ENCODE peak calls at places on chromosomes 2 and 18, in eight cellular contexts. Z is IMR-90; I is A673; Y is upper lobe of right lung; T is CD8-positive, alpha-beta T cell; G is adipocyte; H is Karpas-422; W is A549. B is an unnamed sample.

GRCh38 chr2:110903548-110903947 is 171.2 kb downstream of the ACOXL start:
- DNase-seq in Y (no peak), W (no peak), I (no peak), T (no peak), G (no peak), H (no peak), Z (no peak), B (no peak)

GRCh38 chr2:223010641-223011040 is 41.3 kb upstream of the KCNE4 start:
- DNase-seq in T (no peak), Z (peak; percentile 96), G (peak; percentile 51), Y (no peak), I (no peak), W (no peak), H (no peak), B (no peak)

GRCh38 chr18:47151457-47151856 is 1.2 kb upstream of the HDHD2 start:
- DNase-seq in I (no peak), H (peak; percentile 45), Z (no peak), G (no peak), T (no peak), Y (no peak), W (no peak), B (no peak)

GRCh38 chr2:216950547-216950946 is 90.7 kb upstream of the TNP1 start:
- DNase-seq in T (no peak), Z (no peak), I (no peak), G (no peak), H (no peak), W (no peak), Y (no peak), B (no peak)

GRCh38 chr2:7502306-7502705 is 585.1 kb downstream of the RNF144A start:
- DNase-seq in H (no peak), T (no peak), Z (no peak), W (no peak), Y (no peak), G (no peak), I (no peak), B (no peak)

GRCh38 chr2:26933638-26934334 is 36.7 kb upstream of the MAPRE3 start:
- DNase-seq in T (no peak), Y (no peak), G (no peak), H (no peak), Z (no peak), W (no peak), I (no peak), B (no peak)

GRCh38 chr2:64232266-64232665 is 88.0 kb upstream of the PELI1 start:
- DNase-seq in G (no peak), Z (no peak), Y (no peak), H (no peak), W (no peak), I (no peak), T (no peak), B (no peak)

GRCh38 chr18:14999085-14999975 is 251.4 kb downstream of the ANKRD30B start:
- DNase-seq in T (no peak), G (no peak), Y (peak; percentile 59), W (no peak), Z (no peak), I (no peak), H (no peak), B (no peak)

GRCh38 chr2:41947701-41948396 is 100.0 kb upstream of the PKDCC start:
- DNase-seq in G (no peak), W (no peak), T (no peak), I (no peak), Y (no peak), Z (no peak), H (no peak), B (peak; percentile 32)

GRCh38 chr2:184004945-184005672 is 593.2 kb upstream of the ZNF804A start:
- DNase-seq in Y (no peak), I (no peak), Z (no peak), W (no peak), G (peak; percentile 2), H (no peak), T (no peak), B (no peak)

GRCh38 chr2:188291617-188292445 is at the start of gene GULP1:
- DNase-seq in Y (peak; percentile 86), G (peak; percentile 94), W (peak; percentile 82), T (no peak), I (peak; percentile 90), Z (peak; percentile 75), H (no peak), B (peak; percentile 82)

GRCh38 chr2:71720596-71721361 is 267.4 kb downstream of the DYSF start:
- DNase-seq in W (no peak), H (no peak), G (no peak), Z (no peak), T (no peak), I (no peak), Y (no peak), B (no peak)

GRCh38 chr2:150141241-150142001 is 346.0 kb downstream of the RND3 start:
- DNase-seq in G (no peak), T (no peak), W (no peak), Y (no peak), H (no peak), I (peak; percentile 77), Z (peak; percentile 61), B (no peak)

GRCh38 chr2:130877258-130877657 is 40.5 kb downstream of the ARHGEF4 start:
- DNase-seq in Y (peak; percentile 32), W (no peak), T (no peak), G (no peak), I (no peak), H (no peak), Z (no peak), B (no peak)

GRCh38 chr2:208265371-208265806 is 666 bp upstream of the PIKFYVE start:
- DNase-seq in Z (peak; percentile 53), I (peak; percentile 66), W (no peak), Y (no peak), G (peak; percentile 65), H (peak; percentile 85), T (no peak), B (peak; percentile 14)

GRCh38 chr2:71743995-71744675 is 290.8 kb downstream of the DYSF start:
- DNase-seq in T (no peak), H (no peak), Y (no peak), I (peak; percentile 21), Z (no peak), W (no peak), G (no peak), B (no peak)

GRCh38 chr2:50066858-50067257 is 912.5 kb upstream of the FSHR start:
- DNase-seq in Z (no peak), W (no peak), I (peak; percentile 25), Y (no peak), T (no peak), G (no peak), H (no peak), B (no peak)

DNA sequence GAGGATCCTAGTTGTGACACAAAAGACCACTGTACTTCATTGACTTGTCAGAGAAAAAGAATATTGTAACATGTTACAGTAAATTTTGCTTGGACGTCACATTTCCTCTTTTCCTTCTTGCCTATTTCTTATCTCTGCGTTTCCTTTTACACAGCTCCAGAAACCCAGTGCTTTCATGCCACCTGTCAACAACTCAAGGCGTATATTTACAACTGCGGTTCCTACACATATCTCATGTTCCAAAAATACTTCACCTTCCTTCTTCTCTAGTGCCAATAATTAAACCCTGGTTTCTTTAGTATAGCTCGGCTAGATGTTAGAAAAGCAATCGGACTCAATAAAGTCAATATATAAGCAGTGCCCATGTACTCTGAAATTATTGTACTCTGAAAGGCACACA is 911.5 kb upstream of the FSHR start:
- DNase-seq in H (no peak), W (no peak), I (no peak), Y (no peak), Z (no peak), G (no peak), T (no peak), B (no peak)
- H3K4me1 ChIP-seq in H (no peaks in the 10 kb centered on the region), W (no peaks in the 10 kb centered on the region), I (no peaks in the 10 kb centered on the region), Y (no peaks in the 10 kb centered on the region), Z (no peaks in the 10 kb centered on the region), G (no peaks in the 10 kb centered on the region), T (no peaks in the 10 kb centered on the region), B (no peaks in the 10 kb centered on the region)

DNA sequence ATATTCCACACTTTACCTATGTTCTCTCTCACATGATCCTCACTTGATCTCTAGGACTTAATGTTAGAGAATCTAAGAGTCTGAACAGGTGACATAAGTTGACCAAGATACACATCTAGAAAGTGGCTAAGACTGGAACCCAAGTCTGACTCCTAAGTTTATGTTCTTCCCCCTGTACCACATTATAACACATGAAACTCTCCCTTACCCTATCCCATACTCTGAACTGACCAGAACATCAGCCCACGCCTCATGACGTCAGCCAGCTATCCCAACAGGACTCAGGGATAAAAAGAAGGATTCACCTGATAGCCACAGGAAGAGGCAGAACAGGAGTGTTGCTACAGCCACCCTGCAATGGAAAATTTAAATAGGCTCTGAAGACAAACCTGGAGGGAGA is 392.2 kb downstream of the ZEB2 start:
- DNase-seq in Z (no peak), T (no peak), I (no peak), W (no peak), H (no peak), G (no peak), Y (no peak), B (no peak)
- H3K4me1 ChIP-seq in Z (peaks cover 2% of the 10 kb centered on the region), T (no peaks in the 10 kb centered on the region), I (no peaks in the 10 kb centered on the region), W (peaks cover 7% of the 10 kb centered on the region), H (no peaks in the 10 kb centered on the region), G (no peaks in the 10 kb centered on the region), Y (no peaks in the 10 kb centered on the region), B (peaks cover 10% of the 10 kb centered on the region)

GRCh38 chr2:204972161-204972560 is 426.9 kb downstream of the PARD3B start:
- DNase-seq in G (no peak), T (no peak), W (no peak), I (no peak), Z (no peak), H (no peak), Y (no peak), B (no peak)
- H3K4me1 ChIP-seq in G (no peaks in the 10 kb centered on the region), T (peaks cover 53% of the 10 kb centered on the region), W (no peaks in the 10 kb centered on the region), I (peaks cover 17% of the 10 kb centered on the region), Z (peaks cover 7% of the 10 kb centered on the region), H (peaks cover 3% of the 10 kb centered on the region), Y (peaks cover 3% of the 10 kb centered on the region), B (peaks cover 27% of the 10 kb centered on the region)

GRCh38 chr18:58993260-58993659 is 128.6 kb downstream of the ZNF532 start:
- DNase-seq in H (no peak), I (peak; percentile 76), Z (peak; percentile 90), G (peak; percentile 90), W (peak; percentile 83), Y (no peak), T (no peak), B (no peak)

GRCh38 chr18:58997811-58998337 is 133.2 kb downstream of the ZNF532 start:
- DNase-seq in Z (peak; percentile 88), Y (no peak), G (peak; percentile 86), H (no peak), W (peak; percentile 79), I (peak; percentile 54), T (no peak), B (no peak)

GRCh38 chr18:58998421-58999203 is 133.9 kb downstream of the ZNF532 start:
- DNase-seq in T (no peak), G (peak; percentile 68), W (peak; percentile 42), I (peak; percentile 85), Y (no peak), H (peak; percentile 85), Z (peak; percentile 70), B (no peak)

GRCh38 chr18:58995663-58996062 is 131.0 kb downstream of the ZNF532 start:
- DNase-seq in Z (no peak), G (no peak), T (no peak), I (no peak), H (no peak), Y (no peak), W (no peak), B (no peak)

DNA sequence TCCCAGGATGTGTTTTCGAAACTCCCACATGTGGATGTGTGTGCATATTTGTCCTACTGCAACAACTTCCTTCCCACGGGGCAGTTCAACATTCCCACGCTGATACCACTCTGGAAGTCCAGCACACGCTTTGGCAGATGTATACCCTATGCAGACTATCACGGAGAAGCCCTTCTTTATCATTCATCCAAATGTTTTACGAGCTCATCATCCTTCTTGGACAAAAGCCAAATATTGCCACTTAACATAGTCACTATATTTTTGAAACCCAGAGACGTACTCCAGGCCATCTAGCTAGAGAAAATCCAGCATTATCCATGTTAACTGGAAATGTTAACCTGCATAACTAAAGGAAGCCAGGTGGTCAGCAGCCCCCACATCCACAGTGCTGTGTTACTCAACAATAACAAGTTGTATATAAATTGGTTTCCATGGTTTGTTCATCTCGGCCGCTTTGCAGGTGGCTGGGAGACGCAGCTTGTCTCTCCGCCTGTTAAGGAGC is 131.5 kb downstream of the ZNF532 start:
- DNase-seq in H (no peak), W (peak; percentile 60), Z (peak; percentile 91), G (peak; percentile 71), T (no peak), I (peak; percentile 69), Y (no peak), B (no peak)
- H3K4me1 ChIP-seq in H (peaks cover 44% of the 10 kb centered on the region), W (peaks cover 63% of the 10 kb centered on the region), Z (peaks cover 11% of the 10 kb centered on the region), G (peaks cover 47% of the 10 kb centered on the region), T (no peaks in the 10 kb centered on the region), I (peaks cover 71% of the 10 kb centered on the region), Y (peaks cover 24% of the 10 kb centered on the region), B (no peaks in the 10 kb centered on the region)